ENCODE peak calls at places on chromosomes 6 and 20, in five cellular contexts. H, U, N, A and G are unnamed samples.

GRCh38 chr6:156791261-156791850 is 14.2 kb downstream of the ARID1B start:
- DNase-seq in H (peak), U (peak), N (peak), A (no peak), G (no peak)

GRCh38 chr20:34579191-34579661 is 20.7 kb downstream of the MAP1LC3A start:
- DNase-seq in H (peak), U (no peak), N (no peak), A (no peak), G (no peak)

GRCh38 chr20:39873286-39873685 is 815.8 kb downstream of the MAFB start:
- DNase-seq in H (no peak), U (no peak), N (no peak), A (no peak), G (no peak)

GRCh38 chr6:178119-178518 is 114.2 kb upstream of the DUSP22 start:
- DNase-seq in H (no peak), U (no peak), N (no peak), A (no peak), G (no peak)

GRCh38 chr6:140554421-140554820 is 1180.0 kb upstream of the CITED2 start:
- DNase-seq in H (no peak), U (no peak), N (no peak), A (no peak), G (no peak)

GRCh38 chr20:19849341-19850189 is 91.5 kb downstream of the RIN2 start:
- DNase-seq in H (no peak), U (no peak), N (no peak), A (no peak), G (no peak)

GRCh38 chr6:50990750-50991446 is 172.2 kb downstream of the TFAP2B start:
- DNase-seq in H (no peak), U (no peak), N (no peak), A (no peak), G (no peak)

GRCh38 chr6:71181565-71181964 is 107.0 kb upstream of the OGFRL1 start:
- DNase-seq in H (peak), U (no peak), N (no peak), A (no peak), G (no peak)

GRCh38 chr6:166415833-166416347 is 33.1 kb upstream of the MPC1 start:
- DNase-seq in H (no peak), U (no peak), N (no peak), A (no peak), G (no peak)

GRCh38 chr6:75115501-75115900 is 90.4 kb downstream of the COL12A1 start:
- DNase-seq in H (no peak), U (no peak), N (no peak), A (no peak), G (no peak)

GRCh38 chr6:110013396-110013795 is 35.3 kb downstream of the GPR6 start:
- DNase-seq in H (no peak), U (no peak), N (no peak), A (no peak), G (no peak)

GRCh38 chr6:33822575-33823395 is 19.0 kb upstream of the MLN start:
- DNase-seq in H (peak), U (no peak), N (no peak), A (no peak), G (peak)

GRCh38 chr6:30743099-30744053 is 889 bp upstream of the FLOT1 start:
- DNase-seq in H (peak), U (no peak), N (no peak), A (peak), G (no peak)

GRCh38 chr20:15036938-15037337 is 699.5 kb upstream of the FLRT3 start:
- DNase-seq in H (no peak), U (no peak), N (no peak), A (no peak), G (no peak)

GRCh38 chr6:12309070-12309469 is 18.9 kb downstream of the EDN1 start:
- DNase-seq in H (no peak), U (no peak), N (no peak), A (no peak), G (no peak)

GRCh38 chr6:147724454-147724853 is 216.0 kb downstream of the SAMD5 start:
- DNase-seq in H (no peak), U (no peak), N (no peak), A (no peak), G (no peak)

GRCh38 chr20:11216451-11217314 is 542.9 kb upstream of the JAG1 start:
- DNase-seq in H (peak), U (peak), N (no peak), A (no peak), G (no peak)

GRCh38 chr6:74357329-74357728 is 661.3 kb downstream of the CD109 start:
- DNase-seq in H (peak), U (no peak), N (no peak), A (no peak), G (no peak)

GRCh38 chr20:51447097-51447764 is 95.3 kb downstream of the NFATC2 start:
- DNase-seq in H (peak), U (peak), N (no peak), A (peak), G (no peak)

GRCh38 chr6:144460224-144461095 is 175.3 kb downstream of the UTRN start:
- DNase-seq in H (no peak), U (no peak), N (no peak), A (no peak), G (no peak)

GRCh38 chr6:149268768-149269167 is 48.7 kb upstream of the TAB2 start:
- DNase-seq in H (peak), U (no peak), N (no peak), A (no peak), G (no peak)

GRCh38 chr20:14897608-14898007 is 560.2 kb upstream of the FLRT3 start:
- DNase-seq in H (no peak), U (no peak), N (no peak), A (no peak), G (no peak)

GRCh38 chr6:683742-684440 is 9.0 kb downstream of the EXOC2 start:
- DNase-seq in H (peak), U (no peak), N (no peak), A (no peak), G (peak)

GRCh38 chr6:79949235-79949634 is 1.9 kb upstream of the ELOVL4 start:
- DNase-seq in H (peak), U (peak), N (no peak), A (no peak), G (peak)

GRCh38 chr6:163398796-163399195 is 15.7 kb upstream of the QKI start:
- DNase-seq in H (no peak), U (peak), N (no peak), A (no peak), G (no peak)

GRCh38 chr6:118580585-118581419 is 32.7 kb downstream of the PLN start:
- DNase-seq in H (peak), U (peak), N (no peak), A (peak), G (peak)

GRCh38 chr6:139979021-139979721 is 604.7 kb upstream of the CITED2 start:
- DNase-seq in H (no peak), U (no peak), N (no peak), A (no peak), G (no peak)

GRCh38 chr6:36738108-36738507 is 40.5 kb downstream of the RAB44 start:
- DNase-seq in H (no peak), U (no peak), N (no peak), A (no peak), G (no peak)

GRCh38 chr6:36737043-36737785 is 39.6 kb downstream of the RAB44 start:
- DNase-seq in H (no peak), U (no peak), N (no peak), A (no peak), G (no peak)

GRCh38 chr6:36734486-36735060 is 36.9 kb downstream of the RAB44 start:
- DNase-seq in H (no peak), U (no peak), N (no peak), A (peak), G (no peak)

GRCh38 chr6:36733300-36733699 is 35.7 kb downstream of the RAB44 start:
- DNase-seq in H (no peak), U (no peak), N (no peak), A (peak), G (no peak)

GRCh38 chr6:36735110-36735971 is 37.7 kb downstream of the RAB44 start:
- DNase-seq in H (peak), U (peak), N (peak), A (peak), G (no peak)
- TF ChIP-seq CTCF in H (no peak), U (no peak), N (peak), A (peak), G (no peak)

GRCh38 chr6:136927313-136927712 is 5.2 kb downstream of the SLC35D3 start:
- DNase-seq in H (peak), U (no peak), N (no peak), A (no peak), G (no peak)
- TF ChIP-seq CTCF in H (peak), U (peak), N (peak), A (peak), G (peak)

GRCh38 chr20:31517373-31517772 is 3.1 kb downstream of the HM13 start:
- DNase-seq in H (peak), U (peak), N (no peak), A (no peak), G (peak)
- TF ChIP-seq CTCF in H (peak), U (no peak), N (no peak), A (peak), G (peak)

GRCh38 chr6:63814459-63814858 is 178.9 kb downstream of the PHF3 start:
- DNase-seq in H (peak), U (no peak), N (no peak), A (no peak), G (no peak)
- TF ChIP-seq CTCF in H (no peak), U (no peak), N (no peak), A (no peak), G (no peak)

GRCh38 chr6:15665237-15665636 is 2.4 kb upstream of the DTNBP1 start:
- DNase-seq in H (no peak), U (no peak), N (no peak), A (no peak), G (no peak)

GRCh38 chr6:15661815-15662245 is 998 bp downstream of the DTNBP1 start:
- DNase-seq in H (peak), U (no peak), N (no peak), A (no peak), G (no peak)

GRCh38 chr6:15663057-15663638 is 320 bp upstream of the DTNBP1 start:
- DNase-seq in H (peak), U (no peak), N (no peak), A (no peak), G (no peak)

GRCh38 chr6:15659181-15659580 is 3.6 kb downstream of the DTNBP1 start:
- DNase-seq in H (peak), U (no peak), N (no peak), A (no peak), G (no peak)

GRCh38 chr6:15662246-15663056 is at the start of gene DTNBP1:
- DNase-seq in H (peak), U (peak), N (peak), A (peak), G (peak)
- TF ChIP-seq CTCF in H (no peak), U (no peak), N (no peak), A (peak), G (no peak)

GRCh38 chr6:24855389-24856245 is 56.9 kb upstream of the ARMH2 start:
- DNase-seq in H (peak), U (peak), N (peak), A (no peak), G (peak)

GRCh38 chr6:24856954-24857670 is 58.4 kb upstream of the ARMH2 start:
- DNase-seq in H (no peak), U (no peak), N (no peak), A (no peak), G (no peak)

GRCh38 chr6:24854077-24854670 is 55.5 kb upstream of the ARMH2 start:
- DNase-seq in H (no peak), U (no peak), N (peak), A (no peak), G (no peak)

GRCh38 chr6:24858154-24858801 is 59.6 kb upstream of the ARMH2 start:
- DNase-seq in H (peak), U (no peak), N (peak), A (no peak), G (no peak)

GRCh38 chr6:24856246-24856599 is 57.5 kb upstream of the ARMH2 start:
- DNase-seq in H (no peak), U (no peak), N (no peak), A (no peak), G (no peak)
- TF ChIP-seq CTCF in H (no peak), U (no peak), N (peak), A (no peak), G (no peak)

GRCh38 chr6:5671604-5672559 is 334.8 kb downstream of the NRN1 start:
- DNase-seq in H (peak), U (no peak), N (no peak), A (no peak), G (no peak)
- TF ChIP-seq CTCF in H (no peak), U (no peak), N (no peak), A (no peak), G (no peak)

GRCh38 chr20:58155148-58155925 is 73.1 kb downstream of the ANKRD60 start:
- DNase-seq in H (no peak), U (no peak), N (no peak), A (no peak), G (no peak)
- TF ChIP-seq CTCF in H (no peak), U (no peak), N (no peak), A (no peak), G (no peak)

DNA sequence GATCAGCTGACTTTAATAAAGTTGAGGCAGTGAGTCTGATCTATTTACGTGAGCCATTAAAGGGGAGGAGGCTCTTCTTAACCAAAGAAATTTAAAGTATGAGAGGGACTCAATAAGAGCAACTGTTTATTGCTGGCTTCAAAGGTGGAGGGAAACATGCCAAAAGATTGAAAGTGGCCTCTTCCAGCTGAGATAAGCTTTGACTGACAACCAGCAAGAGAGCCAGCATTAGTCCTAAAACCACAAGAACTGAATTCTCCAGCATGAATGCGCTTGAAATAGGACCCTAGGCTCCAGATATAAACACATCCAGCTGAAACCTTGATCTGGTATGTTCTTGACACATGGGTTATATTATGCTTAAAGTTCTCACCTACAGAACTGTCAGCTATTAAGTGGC is 123.1 kb upstream of the GJE1 start:
- DNase-seq in H (peak), U (no peak), N (no peak), A (no peak), G (no peak)
- TF ChIP-seq CTCF in H (no peak), U (no peak), N (no peak), A (no peak), G (no peak)